ENCODE peak calls at places on chromosomes 16 and 17, in six cellular contexts. S, K, A, Q, G and P are unnamed samples.

GRCh38 chr17:180380-181212 is 854 bp downstream of the DOC2B start:
- DNase-seq in S (no peak), K (no peak), A (no peak), Q (no peak), G (no peak), P (no peak)

GRCh38 chr16:47503936-47504335 is 42.8 kb downstream of the PHKB start:
- DNase-seq in S (no peak), K (no peak), A (no peak), Q (no peak), G (no peak), P (peak)

GRCh38 chr16:87836844-87837581 is 32.3 kb downstream of the SLC7A5 start:
- DNase-seq in S (no peak), K (no peak), A (no peak), Q (no peak), G (no peak), P (no peak)

GRCh38 chr16:74271879-74272278 is 24.7 kb upstream of the PSMD7 start:
- DNase-seq in S (no peak), K (no peak), A (no peak), Q (no peak), G (no peak), P (no peak)

GRCh38 chr16:28059841-28060240 is 3.7 kb downstream of the GSG1L start:
- DNase-seq in S (no peak), K (no peak), A (no peak), Q (no peak), G (no peak), P (no peak)

GRCh38 chr17:11514981-11515680 is 83.1 kb upstream of the DNAH9 start:
- DNase-seq in S (no peak), K (no peak), A (no peak), Q (no peak), G (no peak), P (no peak)

GRCh38 chr16:88442811-88443576 is 10.1 kb upstream of the ZFPM1 start:
- DNase-seq in S (peak), K (no peak), A (no peak), Q (peak), G (peak), P (peak)

GRCh38 chr17:44558349-44559287 is 1.3 kb downstream of the FZD2 start:
- DNase-seq in S (no peak), K (no peak), A (no peak), Q (no peak), G (no peak), P (no peak)

GRCh38 chr17:79224903-79225302 is 150.3 kb downstream of the ENGASE start:
- DNase-seq in S (no peak), K (no peak), A (no peak), Q (no peak), G (no peak), P (no peak)

GRCh38 chr16:65546353-65546791 is 424.5 kb upstream of the CDH11 start:
- DNase-seq in S (no peak), K (no peak), A (no peak), Q (no peak), G (peak), P (peak)

GRCh38 chr16:28513484-28514181 is 7.0 kb upstream of the IL27 start:
- DNase-seq in S (no peak), K (peak), A (no peak), Q (no peak), G (no peak), P (no peak)

GRCh38 chr17:64403881-64404460 is 13.3 kb upstream of the PECAM1 start:
- DNase-seq in S (no peak), K (no peak), A (no peak), Q (no peak), G (no peak), P (no peak)

GRCh38 chr16:89693931-89694783 is 7.3 kb downstream of the SPATA2L start:
- DNase-seq in S (no peak), K (no peak), A (no peak), Q (no peak), G (no peak), P (no peak)

GRCh38 chr17:80380068-80381061 is 34.6 kb upstream of the ENDOV start:
- DNase-seq in S (no peak), K (no peak), A (no peak), Q (no peak), G (no peak), P (no peak)

GRCh38 chr17:600576-601301 is 113.9 kb downstream of the VPS53 start:
- DNase-seq in S (no peak), K (no peak), A (no peak), Q (no peak), G (no peak), P (peak)

GRCh38 chr17:33874617-33875060 is 380.4 kb upstream of the CCL2 start:
- DNase-seq in S (no peak), K (no peak), A (no peak), Q (peak), G (no peak), P (no peak)

GRCh38 chr16:72455743-72456659 is 284.0 kb upstream of the PMFBP1 start:
- DNase-seq in S (no peak), K (no peak), A (peak), Q (no peak), G (peak), P (no peak)

GRCh38 chr16:18800674-18801196 is 614 bp downstream of the ARL6IP1 start:
- DNase-seq in S (no peak), K (no peak), A (no peak), Q (no peak), G (peak), P (peak)

GRCh38 chr17:17391575-17392370 is 85.0 kb upstream of the MED9 start:
- DNase-seq in S (peak), K (no peak), A (no peak), Q (no peak), G (no peak), P (no peak)

GRCh38 chr16:14302399-14303181 is 231.5 kb downstream of the MRTFB start:
- DNase-seq in S (peak), K (no peak), A (no peak), Q (peak), G (peak), P (no peak)

GRCh38 chr17:79581306-79581932 is 29.4 kb downstream of the RBFOX3 start:
- DNase-seq in S (no peak), K (no peak), A (peak), Q (no peak), G (no peak), P (no peak)

GRCh38 chr16:24980077-24980793 is 34.9 kb downstream of the ARHGAP17 start:
- DNase-seq in S (no peak), K (no peak), A (no peak), Q (peak), G (no peak), P (no peak)

GRCh38 chr17:40122466-40122943 is 734 bp downstream of the MSL1 start:
- DNase-seq in S (no peak), K (no peak), A (no peak), Q (peak), G (peak), P (peak)

GRCh38 chr17:2043785-2044184 is 2.0 kb downstream of the OVCA2 start:
- DNase-seq in S (no peak), K (no peak), A (no peak), Q (no peak), G (no peak), P (peak)

GRCh38 chr16:29819506-29819905 is 756 bp upstream of the MVP start:
- DNase-seq in S (no peak), K (no peak), A (no peak), Q (no peak), G (peak), P (no peak)

GRCh38 chr17:69870091-69870530 is 204.9 kb upstream of the KCNJ16 start:
- DNase-seq in S (no peak), K (peak), A (no peak), Q (no peak), G (no peak), P (peak)

GRCh38 chr16:31127182-31127581 is 8.3 kb downstream of the PRSS8 start:
- DNase-seq in S (no peak), K (no peak), A (peak), Q (no peak), G (no peak), P (no peak)

GRCh38 chr17:57861737-57862409 is 12.0 kb upstream of the MRPS23 start:
- DNase-seq in S (no peak), K (no peak), A (no peak), Q (no peak), G (no peak), P (peak)

GRCh38 chr16:84266451-84266850 is 26.6 kb upstream of the KCNG4 start:
- DNase-seq in S (peak), K (peak), A (no peak), Q (peak), G (peak), P (peak)

GRCh38 chr16:17354121-17354750 is 116.5 kb downstream of the XYLT1 start:
- DNase-seq in S (no peak), K (no peak), A (no peak), Q (no peak), G (peak), P (no peak)

GRCh38 chr16:54160939-54161897 is 125.4 kb downstream of the IRX3 start:
- DNase-seq in S (no peak), K (no peak), A (no peak), Q (peak), G (no peak), P (no peak)

GRCh38 chr17:68763551-68763950 is 162.4 kb upstream of the FAM20A start:
- DNase-seq in S (no peak), K (no peak), A (no peak), Q (no peak), G (no peak), P (peak)

GRCh38 chr17:28447396-28447760 is 26.1 kb upstream of the SLC13A2 start:
- DNase-seq in S (no peak), K (no peak), A (no peak), Q (no peak), G (no peak), P (no peak)

GRCh38 chr17:4899341-4900230 is at the start of gene C17orf107:
- DNase-seq in S (peak), K (peak), A (peak), Q (peak), G (no peak), P (peak)

GRCh38 chr16:78639775-78640174 is 540.3 kb downstream of the WWOX start:
- DNase-seq in S (no peak), K (no peak), A (no peak), Q (no peak), G (no peak), P (no peak)

GRCh38 chr17:27975146-27976011 is 67.1 kb upstream of the NLK start:
- DNase-seq in S (no peak), K (no peak), A (peak), Q (no peak), G (peak), P (no peak)

GRCh38 chr17:66676421-66676820 is 158.5 kb upstream of the CACNG5 start:
- DNase-seq in S (no peak), K (no peak), A (no peak), Q (no peak), G (no peak), P (no peak)

GRCh38 chr17:27390540-27390939 is 65.7 kb upstream of the KSR1 start:
- DNase-seq in S (no peak), K (no peak), A (no peak), Q (peak), G (no peak), P (peak)

GRCh38 chr16:27273670-27274522 is 5.3 kb upstream of the NSMCE1 start:
- DNase-seq in S (peak), K (no peak), A (no peak), Q (peak), G (no peak), P (peak)

GRCh38 chr17:40440166-40440565 is 3.1 kb upstream of the IGFBP4 start:
- DNase-seq in S (no peak), K (no peak), A (no peak), Q (no peak), G (no peak), P (no peak)